ENCODE peak calls at places on chromosomes 7 and 10, in six cellular contexts. G, L, K, O, Y and T are unnamed samples.

GRCh38 chr10:5522913-5523560 is 1.7 kb upstream of the CALML3 start:
- DNase-seq in G (no peak), L (no peak), K (no peak), O (peak; percentile 20), Y (no peak), T (no peak)

GRCh38 chr10:88851706-88852105 is at the start of gene ANKRD22:
- DNase-seq in G (no peak), L (no peak), K (no peak), O (peak; percentile 62), Y (peak; percentile 69), T (no peak)

GRCh38 chr7:17674166-17674955 is 265.9 kb downstream of the SNX13 start:
- DNase-seq in G (no peak), L (no peak), K (no peak), O (no peak), Y (no peak), T (no peak)

GRCh38 chr10:76082956-76083355 is 651.5 kb downstream of the LRMDA start:
- DNase-seq in G (no peak), L (no peak), K (no peak), O (no peak), Y (no peak), T (no peak)

GRCh38 chr10:122461367-122461728 is at the start of gene HTRA1:
- DNase-seq in G (no peak), L (no peak), K (peak; percentile 91), O (peak; percentile 79), Y (no peak), T (peak; percentile 93)

GRCh38 chr7:416761-417624 is 102.7 kb downstream of the PDGFA start:
- DNase-seq in G (no peak), L (no peak), K (no peak), O (peak; percentile 28), Y (no peak), T (no peak)

GRCh38 chr10:103499881-103500280 is 6.4 kb downstream of the NEURL1 start:
- DNase-seq in G (no peak), L (no peak), K (no peak), O (no peak), Y (no peak), T (no peak)

GRCh38 chr7:126185959-126186580 is 1066.7 kb downstream of the GRM8 start:
- DNase-seq in G (no peak), L (no peak), K (no peak), O (no peak), Y (no peak), T (no peak)

GRCh38 chr7:332020-332517 is 42.1 kb downstream of the FOXL3 start:
- DNase-seq in G (no peak), L (no peak), K (no peak), O (peak; percentile 34), Y (no peak), T (no peak)

GRCh38 chr10:106107711-106108110 is 1056.8 kb downstream of the SORCS1 start:
- DNase-seq in G (no peak), L (no peak), K (no peak), O (no peak), Y (no peak), T (no peak)

GRCh38 chr7:30028749-30029635 is 780 bp downstream of the PLEKHA8 start:
- DNase-seq in G (no peak), L (peak; percentile 49), K (peak; percentile 70), O (peak; percentile 59), Y (no peak), T (no peak)

GRCh38 chr7:78018541-78019456 is 220.2 kb downstream of the PHTF2 start:
- DNase-seq in G (no peak), L (no peak), K (no peak), O (no peak), Y (no peak), T (no peak)

GRCh38 chr10:50522908-50523307 is 100.8 kb downstream of the SGMS1 start:
- DNase-seq in G (no peak), L (no peak), K (no peak), O (no peak), Y (no peak), T (no peak)

GRCh38 chr7:94439893-94440381 is 45.2 kb downstream of the COL1A2 start:
- DNase-seq in G (no peak), L (no peak), K (no peak), O (no peak), Y (no peak), T (no peak)

GRCh38 chr10:84344560-84344959 is 16.2 kb downstream of the CCSER2 start:
- DNase-seq in G (no peak), L (no peak), K (no peak), O (no peak), Y (no peak), T (no peak)

GRCh38 chr10:2978111-2978510 is 89.2 kb upstream of the PFKP start:
- DNase-seq in G (no peak), L (no peak), K (peak; percentile 58), O (no peak), Y (no peak), T (no peak)

GRCh38 chr7:108234981-108235450 is 104.9 kb upstream of the LAMB4 start:
- DNase-seq in G (no peak), L (peak; percentile 9), K (no peak), O (no peak), Y (no peak), T (no peak)

GRCh38 chr10:71517310-71518159 is 120.8 kb downstream of the CDH23 start:
- DNase-seq in G (no peak), L (no peak), K (no peak), O (no peak), Y (no peak), T (no peak)

GRCh38 chr10:44894691-44895090 is 16.4 kb upstream of the TMEM72 start:
- DNase-seq in G (no peak), L (no peak), K (no peak), O (no peak), Y (no peak), T (no peak)

GRCh38 chr10:44899450-44900080 is 11.6 kb upstream of the TMEM72 start:
- DNase-seq in G (no peak), L (no peak), K (no peak), O (no peak), Y (no peak), T (no peak)

GRCh38 chr10:44895280-44895679 is 15.9 kb upstream of the TMEM72 start:
- DNase-seq in G (no peak), L (peak; percentile 19), K (no peak), O (no peak), Y (no peak), T (no peak)

GRCh38 chr10:44897049-44897448 is 14.1 kb upstream of the TMEM72 start:
- DNase-seq in G (no peak), L (peak; percentile 98), K (no peak), O (no peak), Y (no peak), T (no peak)

GRCh38 chr10:44898665-44899064 is 12.5 kb upstream of the TMEM72 start:
- DNase-seq in G (no peak), L (peak; percentile 14), K (no peak), O (no peak), Y (no peak), T (no peak)
- TF ChIP-seq CTCF in G (no peak), L (no peak), K (no peak), O (no peak), Y (no peak), T (no peak)

GRCh38 chr10:62665771-62666170 is 138.7 kb upstream of the ADO start:
- DNase-seq in G (no peak), L (no peak), K (no peak), O (no peak), Y (no peak), T (no peak)

GRCh38 chr10:62666264-62666663 is 138.3 kb upstream of the ADO start:
- DNase-seq in G (no peak), L (no peak), K (no peak), O (no peak), Y (no peak), T (no peak)

GRCh38 chr10:62669351-62669750 is 135.2 kb upstream of the ADO start:
- DNase-seq in G (no peak), L (no peak), K (no peak), O (no peak), Y (no peak), T (no peak)

DNA sequence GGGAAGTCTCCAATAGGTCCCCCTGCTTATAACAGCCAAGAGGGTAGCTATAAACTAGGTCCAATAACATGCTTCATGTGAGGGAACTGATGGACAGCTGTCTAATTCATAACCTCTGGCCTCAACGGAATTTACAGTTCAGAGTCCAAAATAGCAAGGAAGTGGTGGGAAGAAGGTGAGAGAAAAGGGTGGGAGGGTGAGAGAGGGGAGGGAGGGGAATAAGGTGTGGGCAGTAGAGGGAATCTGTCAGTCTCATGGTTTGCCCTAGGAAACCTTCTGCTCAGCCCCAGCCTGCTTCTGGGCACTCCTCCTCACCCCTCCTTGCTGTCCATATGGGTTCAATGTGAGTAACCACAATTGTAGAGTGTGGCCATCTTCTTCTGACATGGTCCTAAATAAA is 133.4 kb upstream of the ADO start:
- DNase-seq in G (no peak), L (no peak), K (no peak), O (no peak), Y (no peak), T (no peak)
- TF ChIP-seq CTCF in G (no peak), L (no peak), K (no peak), O (no peak), Y (no peak), T (no peak)

GRCh38 chr10:34206078-34206477 is 609.0 kb downstream of the PARD3 start:
- DNase-seq in G (no peak), L (peak; percentile 81), K (no peak), O (no peak), Y (no peak), T (no peak)
- TF ChIP-seq CTCF in G (no peak), L (peak; percentile 75), K (no peak), O (no peak), Y (no peak), T (no peak)

GRCh38 chr7:142420554-142421362 is 162.9 kb upstream of the PRSS58 start:
- DNase-seq in G (no peak), L (peak; percentile 74), K (peak; percentile 60), O (no peak), Y (no peak), T (no peak)
- TF ChIP-seq CTCF in G (no peak), L (peak; percentile 76), K (peak; percentile 43), O (no peak), Y (peak; percentile 56), T (peak; percentile 57)

GRCh38 chr10:58641708-58642107 is 129.0 kb downstream of the BICC1 start:
- DNase-seq in G (no peak), L (no peak), K (no peak), O (no peak), Y (no peak), T (no peak)

GRCh38 chr10:58638406-58638805 is 125.7 kb downstream of the BICC1 start:
- DNase-seq in G (no peak), L (no peak), K (peak; percentile 30), O (no peak), Y (no peak), T (no peak)

GRCh38 chr10:58642283-58642682 is 129.6 kb downstream of the BICC1 start:
- DNase-seq in G (no peak), L (no peak), K (no peak), O (no peak), Y (no peak), T (no peak)

GRCh38 chr10:58643029-58643428 is 130.4 kb downstream of the BICC1 start:
- DNase-seq in G (no peak), L (no peak), K (no peak), O (no peak), Y (no peak), T (no peak)

DNA sequence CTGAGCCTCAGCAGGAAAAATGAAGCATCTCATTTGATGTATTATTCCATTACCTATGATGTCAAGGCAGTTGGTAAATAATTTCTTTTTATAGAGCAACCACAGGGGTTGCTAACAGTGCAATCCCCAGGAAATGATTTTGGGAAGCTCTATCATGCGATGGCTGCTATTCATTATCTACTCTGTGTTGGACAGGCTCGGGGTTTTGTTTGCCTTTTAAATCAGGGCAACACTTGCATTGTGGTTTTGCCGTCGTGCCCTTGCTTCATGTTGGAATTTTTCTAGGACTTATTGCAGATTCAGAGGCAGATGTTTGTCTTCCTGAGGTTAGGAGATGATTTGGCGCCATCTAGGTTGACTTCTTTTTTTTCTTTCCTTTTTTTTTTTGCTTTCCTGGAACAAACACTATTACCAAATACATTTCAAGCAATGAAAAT is 128.4 kb downstream of the BICC1 start:
- DNase-seq in G (no peak), L (no peak), K (no peak), O (no peak), Y (peak; percentile 74), T (no peak)
- TF ChIP-seq CTCF in G (no peak), L (peak; percentile 17), K (peak; percentile 42), O (no peak), Y (peak; percentile 34), T (peak; percentile 65)